ENCODE peak calls at places on chromosomes 5 and 9, in eight cellular contexts. H is cardiac fibroblast, Q is cardiac muscle cell, I is GM12865, A is GM23338, G is OCI-LY7, P is adrenal gland, W is heart left ventricle. E is an unnamed sample.

GRCh38 chr9:121185774-121186403 is 15.8 kb downstream of the RAB14 start:
- DNase-seq in W (no peak), H (no peak), P (no peak), G (no peak), A (no peak), I (no peak), Q (no peak), E (no peak)

GRCh38 chr5:147169399-147169798 is 65.4 kb upstream of the STK32A start:
- DNase-seq in Q (peak), G (no peak), P (peak), W (no peak), H (peak), I (no peak), A (no peak), E (peak)

GRCh38 chr9:129102791-129103594 is 7.6 kb downstream of the CRAT start:
- DNase-seq in P (peak), I (peak), A (peak), G (peak), W (peak), Q (peak), H (peak), E (no peak)

GRCh38 chr5:157778121-157778805 is 34.8 kb downstream of the LSM11 start:
- DNase-seq in G (no peak), H (peak), P (peak), I (no peak), Q (peak), W (no peak), A (no peak), E (peak)

GRCh38 chr5:177328545-177329231 is 17.0 kb upstream of the MXD3 start:
- DNase-seq in I (no peak), P (no peak), H (no peak), A (no peak), G (no peak), W (no peak), Q (no peak), E (no peak)

GRCh38 chr5:73446631-73447233 is 1.8 kb downstream of the FOXD1 start:
- DNase-seq in W (no peak), Q (no peak), H (no peak), G (no peak), P (no peak), A (peak), I (no peak), E (no peak)

GRCh38 chr5:180116441-180117377 is 45.1 kb upstream of the RNF130 start:
- DNase-seq in G (no peak), P (no peak), A (no peak), W (no peak), H (no peak), Q (no peak), I (no peak), E (no peak)

GRCh38 chr5:55821731-55822512 is 29.2 kb upstream of the IL31RA start:
- DNase-seq in I (no peak), W (peak), G (no peak), H (peak), A (peak), P (peak), Q (peak), E (no peak)

GRCh38 chr5:72125931-72126620 is 18.8 kb downstream of the MAP1B start:
- DNase-seq in Q (no peak), I (no peak), G (no peak), W (no peak), H (no peak), A (peak), P (no peak), E (no peak)

GRCh38 chr9:96719538-96720315 is 58.2 kb downstream of the ZNF510 start:
- DNase-seq in G (no peak), A (peak), Q (peak), W (peak), P (no peak), I (no peak), H (no peak), E (no peak)

GRCh38 chr9:78866228-78867132 is 569.6 kb downstream of the PSAT1 start:
- DNase-seq in P (no peak), A (no peak), W (no peak), H (peak), Q (peak), I (no peak), G (no peak), E (peak)

GRCh38 chr5:36491860-36492259 is 114.5 kb upstream of the SLC1A3 start:
- DNase-seq in Q (no peak), H (no peak), I (no peak), G (no peak), P (no peak), A (no peak), W (peak), E (no peak)

GRCh38 chr9:127970401-127971313 is 10.1 kb downstream of the EEIG1 start:
- DNase-seq in H (no peak), G (peak), I (peak), W (peak), P (peak), Q (no peak), A (no peak), E (no peak)

GRCh38 chr9:135830496-135830895 is 76.8 kb downstream of the CAMSAP1 start:
- DNase-seq in H (no peak), G (no peak), A (no peak), W (no peak), Q (no peak), I (no peak), P (no peak), E (no peak)

GRCh38 chr5:113663879-113664278 is 150.4 kb downstream of the YTHDC2 start:
- DNase-seq in G (peak), A (peak), I (peak), H (peak), P (peak), Q (peak), W (peak), E (no peak)

GRCh38 chr5:133114933-133115310 is 63.1 kb downstream of the HSPA4 start:
- DNase-seq in I (no peak), H (no peak), W (no peak), P (no peak), Q (no peak), A (no peak), G (peak), E (no peak)

GRCh38 chr5:113031557-113031956 is 55.0 kb downstream of the DCP2 start:
- DNase-seq in I (no peak), P (no peak), G (no peak), Q (no peak), W (no peak), H (no peak), A (peak), E (no peak)

GRCh38 chr9:70120834-70121510 is 77.3 kb downstream of the MAMDC2 start:
- DNase-seq in W (peak), H (peak), P (peak), G (no peak), A (no peak), Q (peak), I (no peak), E (peak)

GRCh38 chr5:36402512-36402906 is 100.8 kb upstream of the RANBP3L start:
- DNase-seq in W (no peak), I (no peak), H (no peak), Q (no peak), P (no peak), G (no peak), A (no peak), E (no peak)

GRCh38 chr5:140551872-140552271 is 4.4 kb downstream of the EIF4EBP3 start:
- DNase-seq in Q (no peak), G (no peak), A (no peak), I (no peak), P (no peak), W (no peak), H (no peak), E (no peak)

GRCh38 chr5:109141499-109142200 is 268.1 kb downstream of the PJA2 start:
- DNase-seq in H (no peak), W (no peak), G (no peak), P (no peak), A (peak), Q (no peak), I (no peak), E (no peak)

GRCh38 chr9:81256368-81256767 is 433.0 kb downstream of the TLE1 start:
- DNase-seq in G (no peak), Q (no peak), A (no peak), I (no peak), W (no peak), P (no peak), H (no peak), E (no peak)

GRCh38 chr5:181261320-181262085 is 560 bp upstream of the TRIM52 start:
- DNase-seq in Q (peak), W (peak), A (peak), I (peak), P (peak), H (peak), G (peak), E (no peak)

GRCh38 chr9:105835721-105836120 is 141.4 kb downstream of the TMEM38B start:
- DNase-seq in W (peak), P (no peak), H (no peak), G (no peak), A (no peak), I (no peak), Q (no peak), E (no peak)

GRCh38 chr5:96004087-96004486 is 42.4 kb upstream of the ELL2 start:
- DNase-seq in W (no peak), A (no peak), H (no peak), P (no peak), Q (no peak), I (no peak), G (no peak), E (no peak)

GRCh38 chr9:87683751-87684626 is 41.9 kb upstream of the CTSL start:
- DNase-seq in H (no peak), G (no peak), W (no peak), A (peak), I (no peak), P (no peak), Q (no peak), E (no peak)

GRCh38 chr5:88944751-88945507 is 61.9 kb upstream of the MEF2C start:
- DNase-seq in G (no peak), H (peak), A (no peak), Q (peak), I (no peak), P (no peak), W (no peak), E (peak)

GRCh38 chr9:20728493-20729220 is 44.6 kb downstream of the FOCAD start:
- DNase-seq in A (no peak), Q (peak), P (peak), W (no peak), I (no peak), H (peak), G (no peak), E (peak)

GRCh38 chr5:62576570-62577172 is 1.9 kb upstream of the LRRC70 start:
- DNase-seq in I (no peak), A (no peak), G (no peak), H (peak), P (no peak), W (no peak), Q (no peak), E (no peak)

GRCh38 chr5:45411971-45412612 is 284.1 kb downstream of the HCN1 start:
- DNase-seq in P (no peak), I (no peak), Q (no peak), G (no peak), W (no peak), A (no peak), H (no peak), E (peak)

GRCh38 chr9:14435871-14436270 is 121.9 kb upstream of the NFIB start:
- DNase-seq in G (no peak), W (no peak), H (no peak), Q (no peak), A (no peak), I (no peak), P (no peak), E (no peak)
- TF ChIP-seq CTCF in G (no peak), W (no peak), H (no peak), Q (no peak), A (no peak), I (no peak), P (no peak), E (no peak)

DNA sequence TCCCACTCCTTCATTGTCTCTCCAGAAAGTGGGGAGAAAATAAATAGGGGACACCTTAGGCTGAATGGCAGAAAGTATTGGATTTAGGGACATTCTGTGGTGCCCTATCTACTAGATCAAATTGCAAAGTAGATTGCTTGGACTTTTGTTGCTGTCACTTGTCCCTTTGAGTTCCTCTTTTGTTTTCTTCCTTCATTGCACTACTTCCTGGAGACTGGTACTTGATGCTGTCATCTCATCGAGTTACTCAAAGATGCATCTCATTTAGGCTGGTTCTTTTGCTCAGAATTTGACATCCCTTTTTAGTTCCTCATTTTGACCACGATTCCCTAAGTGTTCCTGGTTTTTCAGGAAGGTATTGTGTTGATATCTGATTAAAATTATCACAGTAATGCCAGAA is 137.6 kb downstream of the ADGRV1 start:
- DNase-seq in P (no peak), Q (no peak), G (no peak), A (no peak), H (no peak), W (no peak), I (no peak), E (no peak)
- H3K4me3 ChIP-seq in P (no peak), Q (no peak), G (no peak), A (no peak), H (no peak), W (no peak), I (no peak), E (no peak)

GRCh38 chr5:98458726-98459125 is 314.7 kb upstream of the RGMB start:
- DNase-seq in G (no peak), P (no peak), A (no peak), Q (no peak), H (no peak), W (no peak), I (no peak), E (no peak)

GRCh38 chr5:98455660-98456059 is 317.8 kb upstream of the RGMB start:
- DNase-seq in W (no peak), P (no peak), G (no peak), Q (peak), H (peak), I (no peak), A (no peak), E (no peak)

GRCh38 chr5:98454904-98455303 is 318.6 kb upstream of the RGMB start:
- DNase-seq in A (no peak), H (peak), Q (peak), W (no peak), I (no peak), G (no peak), P (no peak), E (peak)

GRCh38 chr5:98460536-98460935 is 312.9 kb upstream of the RGMB start:
- DNase-seq in H (no peak), I (no peak), W (no peak), G (no peak), Q (no peak), P (no peak), A (no peak), E (no peak)

DNA sequence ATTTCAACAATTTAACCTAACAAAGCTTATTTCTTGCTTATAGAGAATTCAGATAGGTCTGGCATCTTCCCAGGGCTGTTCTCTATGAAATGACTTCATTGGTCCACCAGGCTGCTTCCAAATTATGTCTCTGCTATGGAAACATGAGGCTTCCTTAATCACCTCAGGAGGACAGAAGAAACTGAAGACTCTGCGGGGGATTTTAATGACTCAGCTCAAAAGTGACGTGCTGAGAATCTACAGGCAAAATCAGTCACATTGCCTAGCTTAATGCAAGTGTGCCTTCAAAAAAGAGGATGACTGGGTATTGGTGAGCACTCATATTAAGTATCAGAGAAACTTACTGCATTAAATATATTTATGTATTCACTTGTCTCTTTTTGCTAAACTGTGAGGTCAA is 315.5 kb upstream of the RGMB start:
- DNase-seq in G (no peak), A (no peak), I (peak), W (no peak), Q (peak), H (peak), P (no peak), E (peak)
- TF ChIP-seq CTCF in G (no peak), A (no peak), I (no peak), W (no peak), Q (no peak), H (no peak), P (no peak), E (no peak)

GRCh38 chr5:6604946-6605345 is 27.9 kb downstream of the NSUN2 start:
- DNase-seq in I (no peak), A (peak), H (no peak), W (no peak), P (no peak), G (no peak), Q (no peak), E (no peak)

GRCh38 chr5:6606884-6607558 is 25.8 kb downstream of the NSUN2 start:
- DNase-seq in A (no peak), I (no peak), W (no peak), Q (no peak), H (no peak), P (no peak), G (no peak), E (no peak)

GRCh38 chr5:6604341-6604740 is 28.5 kb downstream of the NSUN2 start:
- DNase-seq in A (no peak), I (no peak), H (no peak), Q (no peak), P (no peak), G (no peak), W (no peak), E (no peak)

GRCh38 chr5:6603643-6604042 is 29.2 kb downstream of the NSUN2 start:
- DNase-seq in G (no peak), I (no peak), A (no peak), H (no peak), W (peak), P (peak), Q (no peak), E (no peak)

DNA sequence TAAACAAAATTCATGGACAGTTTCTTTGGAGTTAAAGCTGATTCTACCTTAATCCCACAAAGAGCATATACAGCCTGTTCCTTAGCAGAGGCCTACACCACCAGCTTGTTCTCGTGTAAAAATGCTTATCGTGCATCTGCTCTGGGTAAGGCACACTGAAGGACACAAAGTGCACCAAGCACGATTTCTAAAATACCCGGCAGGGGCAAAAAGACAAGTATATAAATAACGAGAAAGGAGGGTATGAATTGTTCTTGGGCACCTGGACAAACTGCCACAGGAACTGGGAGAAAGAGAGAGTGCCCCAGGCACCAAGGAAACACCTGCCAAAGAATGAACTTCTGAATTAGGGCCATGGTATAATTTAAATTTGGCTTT is 25.3 kb downstream of the NSUN2 start:
- DNase-seq in P (no peak), W (no peak), G (no peak), Q (no peak), I (no peak), H (no peak), A (no peak), E (no peak)
- H3K4me3 ChIP-seq in P (no peak), W (no peak), G (no peak), Q (no peak), I (no peak), H (no peak), A (no peak), E (no peak)

DNA sequence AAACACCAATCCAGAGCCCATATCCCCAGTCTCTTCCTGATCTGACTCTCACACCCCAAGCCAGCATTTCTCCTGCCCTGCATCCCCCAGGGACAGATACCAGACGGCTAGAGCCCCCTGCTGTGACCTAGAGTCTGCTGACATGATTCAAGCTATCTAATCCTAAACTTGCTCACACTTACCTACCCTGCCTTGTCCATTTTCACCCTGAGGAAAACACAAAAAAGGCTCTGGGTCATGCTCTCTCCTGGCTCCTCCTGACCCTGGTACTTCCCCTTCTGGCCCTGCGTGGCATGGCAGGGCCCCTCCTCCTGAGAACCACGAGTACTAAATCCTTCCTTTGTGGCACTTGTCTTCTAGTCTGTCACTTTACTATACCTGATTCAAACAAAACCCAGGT is 2.8 kb upstream of the ARRDC1 start:
- DNase-seq in I (no peak), P (no peak), A (no peak), H (no peak), W (no peak), Q (no peak), G (peak), E (no peak)
- TF ChIP-seq CTCF in I (no peak), P (no peak), A (peak), H (no peak), W (no peak), Q (no peak), G (peak), E (no peak)

DNA sequence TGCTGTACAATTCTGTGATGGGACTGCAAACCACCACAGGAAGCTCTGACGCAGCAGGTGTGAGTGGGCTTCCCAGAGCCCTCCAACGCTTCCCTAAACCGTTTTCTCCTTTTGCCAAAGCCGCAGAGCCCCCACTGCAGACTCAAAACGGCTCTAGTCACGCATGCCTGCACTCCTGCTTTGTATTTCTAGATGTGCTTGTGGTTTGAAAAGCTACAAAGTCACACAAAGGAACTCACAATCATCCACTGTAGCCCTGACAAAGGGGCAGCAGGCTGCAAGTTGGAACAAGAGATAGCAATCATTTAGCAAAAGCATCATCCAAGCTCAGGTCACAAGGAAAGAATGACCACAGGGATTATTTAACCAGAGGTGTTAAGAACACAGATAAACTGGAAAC is 79.3 kb downstream of the PTPN3 start:
- DNase-seq in A (no peak), P (no peak), G (peak), I (peak), H (no peak), Q (no peak), W (no peak), E (peak)
- H3K4me3 ChIP-seq in A (no peak), P (no peak), G (no peak), I (no peak), H (no peak), Q (no peak), W (no peak), E (no peak)

GRCh38 chr5:64784451-64785025 is 15.8 kb downstream of the CWC27 start:
- DNase-seq in I (peak), A (peak), P (peak), Q (peak), H (peak), G (peak), W (peak), E (peak)
- TF ChIP-seq CTCF in I (peak), A (peak), P (peak), Q (peak), H (peak), G (peak), W (peak), E (peak)